ENCODE peak calls at places on chromosomes 13 and 19, in ten cellular contexts. One of them, this sample, is unnamed.

GRCh38 chr19:19403373-19403901 is 2.0 kb upstream of the GATAD2A start:
- DNase-seq in nucleus accumbens: no peak
- DNase-seq in left lung: no peak
- DNase-seq in H7: no peak
- DNase-seq in NCI-H1092 treated with DMSO at 0.1 percent for 48 hours: no peak
- DNase-seq in COLO829: no peak
- DNase-seq in T-cell: no peak
- DNase-seq in activated T-helper 1 cell treated with anti-CD3 and anti-CD28 coated beads, Interleukin-2, amount 50 U/mL, for 16 hours: no peak
- DNase-seq in CD4-positive, alpha-beta memory T cell: no peak
- DNase-seq in fibroblast of the conjunctiva: no peak
- DNase-seq in this sample: no peak

GRCh38 chr19:1252818-1253513 is 4.6 kb downstream of the MIDN start:
- DNase-seq in activated T-helper 1 cell treated with anti-CD3 and anti-CD28 coated beads, Interleukin-2, amount 50 U/mL, for 16 hours: no peak
- DNase-seq in left lung: peak
- DNase-seq in CD4-positive, alpha-beta memory T cell: peak
- DNase-seq in NCI-H1092 treated with DMSO at 0.1 percent for 48 hours: peak
- DNase-seq in fibroblast of the conjunctiva: peak
- DNase-seq in H7: no peak
- DNase-seq in nucleus accumbens: peak
- DNase-seq in COLO829: no peak
- DNase-seq in T-cell: peak
- DNase-seq in this sample: peak

GRCh38 chr19:49469828-49470614 is 4.0 kb upstream of the FLT3LG start:
- DNase-seq in T-cell: peak
- DNase-seq in activated T-helper 1 cell treated with anti-CD3 and anti-CD28 coated beads, Interleukin-2, amount 50 U/mL, for 16 hours: peak
- DNase-seq in CD4-positive, alpha-beta memory T cell: peak
- DNase-seq in fibroblast of the conjunctiva: no peak
- DNase-seq in nucleus accumbens: no peak
- DNase-seq in H7: peak
- DNase-seq in COLO829: no peak
- DNase-seq in NCI-H1092 treated with DMSO at 0.1 percent for 48 hours: no peak
- DNase-seq in left lung: no peak
- DNase-seq in this sample: peak

GRCh38 chr13:99725644-99726043 is 224.4 kb downstream of the TM9SF2 start:
- DNase-seq in left lung: no peak
- DNase-seq in H7: no peak
- DNase-seq in fibroblast of the conjunctiva: no peak
- DNase-seq in COLO829: no peak
- DNase-seq in NCI-H1092 treated with DMSO at 0.1 percent for 48 hours: no peak
- DNase-seq in CD4-positive, alpha-beta memory T cell: no peak
- DNase-seq in T-cell: no peak
- DNase-seq in nucleus accumbens: no peak
- DNase-seq in activated T-helper 1 cell treated with anti-CD3 and anti-CD28 coated beads, Interleukin-2, amount 50 U/mL, for 16 hours: no peak
- DNase-seq in this sample: no peak

GRCh38 chr13:78689011-78689410 is 30.1 kb upstream of the OBI1 start:
- DNase-seq in CD4-positive, alpha-beta memory T cell: no peak
- DNase-seq in fibroblast of the conjunctiva: no peak
- DNase-seq in left lung: no peak
- DNase-seq in activated T-helper 1 cell treated with anti-CD3 and anti-CD28 coated beads, Interleukin-2, amount 50 U/mL, for 16 hours: no peak
- DNase-seq in NCI-H1092 treated with DMSO at 0.1 percent for 48 hours: peak
- DNase-seq in COLO829: no peak
- DNase-seq in T-cell: no peak
- DNase-seq in H7: peak
- DNase-seq in nucleus accumbens: no peak
- DNase-seq in this sample: no peak

GRCh38 chr13:79937311-79938243 is 403.3 kb downstream of the SPRY2 start:
- DNase-seq in left lung: no peak
- DNase-seq in CD4-positive, alpha-beta memory T cell: no peak
- DNase-seq in COLO829: peak
- DNase-seq in activated T-helper 1 cell treated with anti-CD3 and anti-CD28 coated beads, Interleukin-2, amount 50 U/mL, for 16 hours: no peak
- DNase-seq in T-cell: no peak
- DNase-seq in H7: no peak
- DNase-seq in nucleus accumbens: peak
- DNase-seq in fibroblast of the conjunctiva: no peak
- DNase-seq in NCI-H1092 treated with DMSO at 0.1 percent for 48 hours: no peak
- DNase-seq in this sample: no peak

GRCh38 chr19:15337202-15337601 is 4.9 kb upstream of the BRD4 start:
- DNase-seq in nucleus accumbens: no peak
- DNase-seq in NCI-H1092 treated with DMSO at 0.1 percent for 48 hours: no peak
- DNase-seq in H7: no peak
- DNase-seq in CD4-positive, alpha-beta memory T cell: no peak
- DNase-seq in fibroblast of the conjunctiva: no peak
- DNase-seq in left lung: no peak
- DNase-seq in COLO829: no peak
- DNase-seq in activated T-helper 1 cell treated with anti-CD3 and anti-CD28 coated beads, Interleukin-2, amount 50 U/mL, for 16 hours: no peak
- DNase-seq in T-cell: no peak
- DNase-seq in this sample: no peak

GRCh38 chr19:33376931-33377557 is 3.5 kb downstream of the CEBPG start:
- DNase-seq in CD4-positive, alpha-beta memory T cell: no peak
- DNase-seq in NCI-H1092 treated with DMSO at 0.1 percent for 48 hours: no peak
- DNase-seq in T-cell: no peak
- DNase-seq in activated T-helper 1 cell treated with anti-CD3 and anti-CD28 coated beads, Interleukin-2, amount 50 U/mL, for 16 hours: no peak
- DNase-seq in left lung: no peak
- DNase-seq in nucleus accumbens: no peak
- DNase-seq in H7: no peak
- DNase-seq in fibroblast of the conjunctiva: no peak
- DNase-seq in COLO829: no peak
- DNase-seq in this sample: no peak

GRCh38 chr13:79522583-79522982 is 41.6 kb downstream of the NDFIP2 start:
- DNase-seq in left lung: no peak
- DNase-seq in NCI-H1092 treated with DMSO at 0.1 percent for 48 hours: no peak
- DNase-seq in COLO829: no peak
- DNase-seq in T-cell: no peak
- DNase-seq in activated T-helper 1 cell treated with anti-CD3 and anti-CD28 coated beads, Interleukin-2, amount 50 U/mL, for 16 hours: no peak
- DNase-seq in nucleus accumbens: no peak
- DNase-seq in H7: no peak
- DNase-seq in fibroblast of the conjunctiva: no peak
- DNase-seq in CD4-positive, alpha-beta memory T cell: no peak
- DNase-seq in this sample: no peak

GRCh38 chr13:42307461-42307860 is 35.5 kb downstream of the AKAP11 start:
- DNase-seq in H7: no peak
- DNase-seq in CD4-positive, alpha-beta memory T cell: no peak
- DNase-seq in activated T-helper 1 cell treated with anti-CD3 and anti-CD28 coated beads, Interleukin-2, amount 50 U/mL, for 16 hours: no peak
- DNase-seq in fibroblast of the conjunctiva: no peak
- DNase-seq in nucleus accumbens: no peak
- DNase-seq in left lung: no peak
- DNase-seq in T-cell: no peak
- DNase-seq in NCI-H1092 treated with DMSO at 0.1 percent for 48 hours: no peak
- DNase-seq in COLO829: peak
- DNase-seq in this sample: no peak

GRCh38 chr13:42274386-42275097 is 2.6 kb downstream of the AKAP11 start:
- DNase-seq in activated T-helper 1 cell treated with anti-CD3 and anti-CD28 coated beads, Interleukin-2, amount 50 U/mL, for 16 hours: no peak
- DNase-seq in COLO829: no peak
- DNase-seq in T-cell: no peak
- DNase-seq in H7: no peak
- DNase-seq in CD4-positive, alpha-beta memory T cell: no peak
- DNase-seq in nucleus accumbens: no peak
- DNase-seq in NCI-H1092 treated with DMSO at 0.1 percent for 48 hours: no peak
- DNase-seq in fibroblast of the conjunctiva: no peak
- DNase-seq in left lung: no peak
- DNase-seq in this sample: no peak

GRCh38 chr19:3852614-3853254 is 16.1 kb downstream of the ZFR2 start:
- DNase-seq in T-cell: no peak
- DNase-seq in nucleus accumbens: no peak
- DNase-seq in NCI-H1092 treated with DMSO at 0.1 percent for 48 hours: no peak
- DNase-seq in H7: peak
- DNase-seq in left lung: no peak
- DNase-seq in CD4-positive, alpha-beta memory T cell: no peak
- DNase-seq in fibroblast of the conjunctiva: peak
- DNase-seq in COLO829: peak
- DNase-seq in activated T-helper 1 cell treated with anti-CD3 and anti-CD28 coated beads, Interleukin-2, amount 50 U/mL, for 16 hours: no peak
- DNase-seq in this sample: peak

GRCh38 chr13:114229486-114229885 is 5.2 kb upstream of the CDC16 start:
- DNase-seq in activated T-helper 1 cell treated with anti-CD3 and anti-CD28 coated beads, Interleukin-2, amount 50 U/mL, for 16 hours: no peak
- DNase-seq in nucleus accumbens: no peak
- DNase-seq in T-cell: no peak
- DNase-seq in fibroblast of the conjunctiva: no peak
- DNase-seq in H7: no peak
- DNase-seq in COLO829: no peak
- DNase-seq in NCI-H1092 treated with DMSO at 0.1 percent for 48 hours: no peak
- DNase-seq in CD4-positive, alpha-beta memory T cell: no peak
- DNase-seq in left lung: no peak
- DNase-seq in this sample: no peak

GRCh38 chr13:44191504-44192171 is 182.0 kb upstream of the SERP2 start:
- DNase-seq in NCI-H1092 treated with DMSO at 0.1 percent for 48 hours: peak
- DNase-seq in H7: peak
- DNase-seq in left lung: no peak
- DNase-seq in fibroblast of the conjunctiva: peak
- DNase-seq in activated T-helper 1 cell treated with anti-CD3 and anti-CD28 coated beads, Interleukin-2, amount 50 U/mL, for 16 hours: no peak
- DNase-seq in CD4-positive, alpha-beta memory T cell: peak
- DNase-seq in COLO829: peak
- DNase-seq in nucleus accumbens: no peak
- DNase-seq in T-cell: peak
- DNase-seq in this sample: peak

GRCh38 chr19:48152552-48152951 is 17.6 kb downstream of the LIG1 start:
- DNase-seq in fibroblast of the conjunctiva: peak
- DNase-seq in H7: peak
- DNase-seq in nucleus accumbens: peak
- DNase-seq in CD4-positive, alpha-beta memory T cell: peak
- DNase-seq in NCI-H1092 treated with DMSO at 0.1 percent for 48 hours: peak
- DNase-seq in activated T-helper 1 cell treated with anti-CD3 and anti-CD28 coated beads, Interleukin-2, amount 50 U/mL, for 16 hours: peak
- DNase-seq in T-cell: no peak
- DNase-seq in left lung: peak
- DNase-seq in COLO829: peak
- DNase-seq in this sample: peak

GRCh38 chr13:21106089-21106488 is 44.7 kb upstream of the LATS2 start:
- DNase-seq in activated T-helper 1 cell treated with anti-CD3 and anti-CD28 coated beads, Interleukin-2, amount 50 U/mL, for 16 hours: no peak
- DNase-seq in COLO829: no peak
- DNase-seq in T-cell: no peak
- DNase-seq in fibroblast of the conjunctiva: peak
- DNase-seq in CD4-positive, alpha-beta memory T cell: no peak
- DNase-seq in nucleus accumbens: no peak
- DNase-seq in NCI-H1092 treated with DMSO at 0.1 percent for 48 hours: peak
- DNase-seq in left lung: no peak
- DNase-seq in H7: no peak
- DNase-seq in this sample: no peak

GRCh38 chr13:41456768-41457588 is at the start of gene RGCC:
- DNase-seq in fibroblast of the conjunctiva: no peak
- DNase-seq in CD4-positive, alpha-beta memory T cell: peak
- DNase-seq in activated T-helper 1 cell treated with anti-CD3 and anti-CD28 coated beads, Interleukin-2, amount 50 U/mL, for 16 hours: peak
- DNase-seq in left lung: peak
- DNase-seq in NCI-H1092 treated with DMSO at 0.1 percent for 48 hours: peak
- DNase-seq in COLO829: no peak
- DNase-seq in nucleus accumbens: peak
- DNase-seq in H7: peak
- DNase-seq in T-cell: peak
- DNase-seq in this sample: peak

GRCh38 chr13:27526516-27526915 is 76.2 kb upstream of the MTIF3 start:
- DNase-seq in COLO829: peak
- DNase-seq in nucleus accumbens: no peak
- DNase-seq in H7: no peak
- DNase-seq in T-cell: no peak
- DNase-seq in NCI-H1092 treated with DMSO at 0.1 percent for 48 hours: no peak
- DNase-seq in left lung: no peak
- DNase-seq in activated T-helper 1 cell treated with anti-CD3 and anti-CD28 coated beads, Interleukin-2, amount 50 U/mL, for 16 hours: no peak
- DNase-seq in CD4-positive, alpha-beta memory T cell: no peak
- DNase-seq in fibroblast of the conjunctiva: no peak
- DNase-seq in this sample: no peak

GRCh38 chr19:18763674-18764590 is 27.2 kb downstream of the COMP start:
- DNase-seq in fibroblast of the conjunctiva: peak
- DNase-seq in left lung: no peak
- DNase-seq in nucleus accumbens: no peak
- DNase-seq in T-cell: no peak
- DNase-seq in COLO829: no peak
- DNase-seq in CD4-positive, alpha-beta memory T cell: no peak
- DNase-seq in NCI-H1092 treated with DMSO at 0.1 percent for 48 hours: peak
- DNase-seq in H7: no peak
- DNase-seq in activated T-helper 1 cell treated with anti-CD3 and anti-CD28 coated beads, Interleukin-2, amount 50 U/mL, for 16 hours: no peak
- DNase-seq in this sample: no peak

GRCh38 chr13:99757756-99758464 is 213.7 kb downstream of the ZIC5 start:
- DNase-seq in H7: no peak
- DNase-seq in CD4-positive, alpha-beta memory T cell: no peak
- DNase-seq in activated T-helper 1 cell treated with anti-CD3 and anti-CD28 coated beads, Interleukin-2, amount 50 U/mL, for 16 hours: no peak
- DNase-seq in COLO829: no peak
- DNase-seq in NCI-H1092 treated with DMSO at 0.1 percent for 48 hours: peak
- DNase-seq in left lung: no peak
- DNase-seq in nucleus accumbens: no peak
- DNase-seq in T-cell: no peak
- DNase-seq in fibroblast of the conjunctiva: no peak
- DNase-seq in this sample: no peak

GRCh38 chr19:18948075-18948975 is 7.3 kb upstream of the HOMER3 start:
- DNase-seq in COLO829: no peak
- DNase-seq in T-cell: no peak
- DNase-seq in CD4-positive, alpha-beta memory T cell: no peak
- DNase-seq in nucleus accumbens: no peak
- DNase-seq in activated T-helper 1 cell treated with anti-CD3 and anti-CD28 coated beads, Interleukin-2, amount 50 U/mL, for 16 hours: no peak
- DNase-seq in NCI-H1092 treated with DMSO at 0.1 percent for 48 hours: no peak
- DNase-seq in left lung: no peak
- DNase-seq in H7: no peak
- DNase-seq in fibroblast of the conjunctiva: no peak
- DNase-seq in this sample: no peak

GRCh38 chr19:39112338-39112890 is 13.2 kb upstream of the PAK4 start:
- DNase-seq in left lung: no peak
- DNase-seq in fibroblast of the conjunctiva: no peak
- DNase-seq in NCI-H1092 treated with DMSO at 0.1 percent for 48 hours: no peak
- DNase-seq in activated T-helper 1 cell treated with anti-CD3 and anti-CD28 coated beads, Interleukin-2, amount 50 U/mL, for 16 hours: no peak
- DNase-seq in nucleus accumbens: no peak
- DNase-seq in CD4-positive, alpha-beta memory T cell: no peak
- DNase-seq in T-cell: no peak
- DNase-seq in COLO829: no peak
- DNase-seq in H7: no peak
- DNase-seq in this sample: no peak

GRCh38 chr19:18856385-18857126 is 24.8 kb downstream of the UPF1 start:
- DNase-seq in COLO829: no peak
- DNase-seq in left lung: no peak
- DNase-seq in CD4-positive, alpha-beta memory T cell: no peak
- DNase-seq in nucleus accumbens: peak
- DNase-seq in NCI-H1092 treated with DMSO at 0.1 percent for 48 hours: no peak
- DNase-seq in T-cell: no peak
- DNase-seq in activated T-helper 1 cell treated with anti-CD3 and anti-CD28 coated beads, Interleukin-2, amount 50 U/mL, for 16 hours: no peak
- DNase-seq in fibroblast of the conjunctiva: peak
- DNase-seq in H7: peak
- DNase-seq in this sample: no peak

GRCh38 chr13:114089341-114089740 is 43.1 kb downstream of the RASA3 start:
- DNase-seq in CD4-positive, alpha-beta memory T cell: no peak
- DNase-seq in nucleus accumbens: no peak
- DNase-seq in fibroblast of the conjunctiva: no peak
- DNase-seq in COLO829: no peak
- DNase-seq in activated T-helper 1 cell treated with anti-CD3 and anti-CD28 coated beads, Interleukin-2, amount 50 U/mL, for 16 hours: no peak
- DNase-seq in T-cell: no peak
- DNase-seq in H7: no peak
- DNase-seq in NCI-H1092 treated with DMSO at 0.1 percent for 48 hours: no peak
- DNase-seq in left lung: no peak
- DNase-seq in this sample: no peak

GRCh38 chr13:95301947-95302386 is 716 bp upstream of the ABCC4 start:
- DNase-seq in nucleus accumbens: no peak
- DNase-seq in T-cell: no peak
- DNase-seq in H7: no peak
- DNase-seq in fibroblast of the conjunctiva: no peak
- DNase-seq in activated T-helper 1 cell treated with anti-CD3 and anti-CD28 coated beads, Interleukin-2, amount 50 U/mL, for 16 hours: no peak
- DNase-seq in NCI-H1092 treated with DMSO at 0.1 percent for 48 hours: peak
- DNase-seq in COLO829: no peak
- DNase-seq in CD4-positive, alpha-beta memory T cell: peak
- DNase-seq in left lung: no peak
- DNase-seq in this sample: no peak

GRCh38 chr19:1904385-1905070 is 671 bp upstream of the ADAT3 start:
- DNase-seq in activated T-helper 1 cell treated with anti-CD3 and anti-CD28 coated beads, Interleukin-2, amount 50 U/mL, for 16 hours: no peak
- DNase-seq in H7: peak
- DNase-seq in fibroblast of the conjunctiva: no peak
- DNase-seq in nucleus accumbens: peak
- DNase-seq in T-cell: no peak
- DNase-seq in COLO829: no peak
- DNase-seq in NCI-H1092 treated with DMSO at 0.1 percent for 48 hours: no peak
- DNase-seq in CD4-positive, alpha-beta memory T cell: no peak
- DNase-seq in left lung: no peak
- DNase-seq in this sample: no peak

GRCh38 chr13:48068036-48068435 is 26.9 kb downstream of the MED4 start:
- DNase-seq in left lung: no peak
- DNase-seq in NCI-H1092 treated with DMSO at 0.1 percent for 48 hours: no peak
- DNase-seq in fibroblast of the conjunctiva: no peak
- DNase-seq in nucleus accumbens: no peak
- DNase-seq in T-cell: no peak
- DNase-seq in CD4-positive, alpha-beta memory T cell: no peak
- DNase-seq in H7: no peak
- DNase-seq in COLO829: no peak
- DNase-seq in activated T-helper 1 cell treated with anti-CD3 and anti-CD28 coated beads, Interleukin-2, amount 50 U/mL, for 16 hours: no peak
- DNase-seq in this sample: no peak

GRCh38 chr19:56476671-56477428 is at the start of gene ZNF667:
- DNase-seq in H7: peak
- DNase-seq in left lung: peak
- DNase-seq in CD4-positive, alpha-beta memory T cell: peak
- DNase-seq in T-cell: peak
- DNase-seq in nucleus accumbens: peak
- DNase-seq in NCI-H1092 treated with DMSO at 0.1 percent for 48 hours: peak
- DNase-seq in COLO829: no peak
- DNase-seq in activated T-helper 1 cell treated with anti-CD3 and anti-CD28 coated beads, Interleukin-2, amount 50 U/mL, for 16 hours: no peak
- DNase-seq in fibroblast of the conjunctiva: no peak
- DNase-seq in this sample: peak